ENCODE peak calls at places on chromosome 10, in eight cellular contexts. R is pancreas, J is NB4, L is AG09309, Y is upper lobe of right lung, E is HCT116, X is body of pancreas, A is GM12865. B is an unnamed sample.

GRCh38 chr10:132404169-132404880 is 7.3 kb downstream of the PWWP2B start:
- DNase-seq in R (peak), J (no peak), L (no peak), Y (peak), E (no peak), X (peak), A (no peak), B (no peak)

GRCh38 chr10:4549254-4549653 is 276.8 kb upstream of the AKR1E2 start:
- DNase-seq in R (no peak), J (no peak), L (no peak), Y (no peak), E (no peak), X (no peak), A (no peak), B (no peak)

GRCh38 chr10:78640981-78641646 is 427.7 kb upstream of the ZMIZ1 start:
- DNase-seq in R (no peak), J (peak), L (no peak), Y (no peak), E (no peak), X (no peak), A (no peak), B (no peak)

GRCh38 chr10:78489034-78489433 is 455.4 kb downstream of the RPS24 start:
- DNase-seq in R (no peak), J (no peak), L (no peak), Y (no peak), E (no peak), X (no peak), A (no peak), B (no peak)

GRCh38 chr10:85667638-85668233 is 698.9 kb downstream of the GRID1 start:
- DNase-seq in R (no peak), J (no peak), L (no peak), Y (no peak), E (no peak), X (no peak), A (no peak), B (no peak)

GRCh38 chr10:24706479-24707118 is 17.1 kb downstream of the ARHGAP21 start:
- DNase-seq in R (no peak), J (peak), L (peak), Y (no peak), E (no peak), X (peak), A (no peak), B (peak)

GRCh38 chr10:1230592-1231275 is 174.5 kb downstream of the WDR37 start:
- DNase-seq in R (no peak), J (no peak), L (no peak), Y (no peak), E (no peak), X (no peak), A (no peak), B (no peak)

GRCh38 chr10:92268763-92269162 is 22.1 kb downstream of the CPEB3 start:
- DNase-seq in R (no peak), J (peak), L (no peak), Y (no peak), E (no peak), X (no peak), A (peak), B (no peak)

GRCh38 chr10:118108194-118109026 is 61.7 kb upstream of the RAB11FIP2 start:
- DNase-seq in R (no peak), J (no peak), L (no peak), Y (no peak), E (no peak), X (no peak), A (no peak), B (no peak)

GRCh38 chr10:73887038-73888015 is 13.0 kb upstream of the CAMK2G start:
- DNase-seq in R (peak), J (no peak), L (peak), Y (peak), E (peak), X (peak), A (no peak), B (peak)

GRCh38 chr10:89204621-89205020 is 2.5 kb downstream of the CH25H start:
- DNase-seq in R (no peak), J (no peak), L (no peak), Y (no peak), E (no peak), X (no peak), A (no peak), B (no peak)

GRCh38 chr10:124329941-124330340 is 88.8 kb downstream of the OAT start:
- DNase-seq in R (no peak), J (no peak), L (no peak), Y (no peak), E (no peak), X (no peak), A (no peak), B (no peak)

GRCh38 chr10:96133135-96133534 is 3.0 kb downstream of the ZNF518A start:
- DNase-seq in R (no peak), J (no peak), L (no peak), Y (no peak), E (no peak), X (no peak), A (no peak), B (no peak)

GRCh38 chr10:96125142-96125515 is 5.0 kb upstream of the ZNF518A start:
- DNase-seq in R (no peak), J (peak), L (no peak), Y (no peak), E (no peak), X (no peak), A (no peak), B (no peak)

GRCh38 chr10:96130326-96130758 is 245 bp downstream of the ZNF518A start:
- DNase-seq in R (peak), J (peak), L (no peak), Y (peak), E (no peak), X (peak), A (peak), B (no peak)

GRCh38 chr10:96124230-96125141 is 5.6 kb upstream of the ZNF518A start:
- DNase-seq in R (peak), J (peak), L (no peak), Y (peak), E (peak), X (peak), A (no peak), B (no peak)

DNA sequence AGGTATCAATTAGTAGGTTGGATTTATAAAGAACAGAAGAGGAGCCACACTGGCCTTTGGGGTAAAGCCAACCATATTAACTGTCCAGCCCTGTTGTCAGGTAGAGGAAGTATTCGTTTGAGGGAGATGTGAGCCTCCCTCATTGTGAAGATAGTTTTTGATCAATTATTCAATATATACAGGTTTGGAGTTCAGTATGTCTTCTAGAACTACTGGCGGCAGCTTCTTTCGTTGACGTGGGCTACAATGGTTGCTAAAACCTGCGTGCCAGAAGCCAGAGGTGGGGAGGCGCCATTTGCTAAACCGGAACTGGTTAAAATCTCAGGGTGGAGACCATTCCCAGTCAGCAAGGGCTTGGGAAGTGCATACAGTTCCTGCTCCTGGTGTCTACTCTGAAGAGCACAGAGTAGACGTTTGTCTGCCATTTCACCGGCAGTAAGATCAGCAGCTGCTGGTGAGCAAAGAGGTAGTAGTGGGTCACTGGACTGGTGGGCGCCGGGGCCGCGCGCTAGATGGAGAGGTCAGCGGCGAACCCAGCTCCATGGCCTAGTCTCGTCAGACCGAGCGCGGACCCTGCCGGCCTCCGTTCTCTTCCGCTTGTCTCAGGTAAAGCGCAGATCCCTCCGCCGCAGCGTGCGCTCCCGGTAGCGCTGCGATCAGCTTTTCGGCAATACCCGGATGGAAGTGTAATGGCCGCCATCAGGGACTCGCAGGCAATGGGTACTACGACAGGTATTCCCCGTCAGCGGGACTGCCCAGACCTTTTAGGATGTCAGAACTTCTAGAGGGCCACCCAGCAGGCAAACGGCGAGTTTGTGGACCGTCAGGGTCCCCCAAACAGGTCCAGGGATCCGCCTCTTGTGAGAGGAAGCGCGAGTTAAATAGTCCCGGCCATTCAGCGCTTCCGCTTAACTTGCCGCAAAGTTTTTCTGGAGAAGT is at the start of gene ZNF518A:
- DNase-seq in R (peak), J (peak), L (peak), Y (peak), E (peak), X (peak), A (peak), B (peak)
- TF ChIP-seq CTCF in R (no peak), J (no peak), L (no peak), Y (no peak), E (no peak), X (no peak), A (no peak), B (no peak)

GRCh38 chr10:75379817-75380216 is 21.7 kb downstream of the ZNF503 start:
- DNase-seq in R (no peak), J (no peak), L (no peak), Y (no peak), E (no peak), X (no peak), A (no peak), B (no peak)
- H3K4me3 ChIP-seq in R (no peak), J (no peak), L (no peak), Y (no peak), E (no peak), X (no peak), A (no peak), B (no peak)

DNA sequence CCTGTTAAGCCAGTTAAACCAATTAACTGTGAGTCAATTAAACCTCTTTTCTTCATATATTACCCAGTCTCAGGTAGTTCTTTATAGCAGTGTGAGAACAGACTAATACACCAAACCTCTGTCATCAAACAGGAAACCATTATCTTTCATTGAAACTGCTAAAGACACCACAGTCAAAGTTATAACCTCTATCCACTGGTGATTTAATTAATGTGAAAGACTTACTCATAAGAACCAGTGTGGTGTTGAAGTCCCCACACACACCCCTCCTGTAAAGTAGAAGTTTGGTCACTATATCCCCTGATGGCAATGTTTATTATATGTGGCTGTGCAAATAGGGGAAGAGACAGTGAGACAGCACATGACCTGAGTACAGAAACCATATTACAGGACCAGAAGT is 228.1 kb downstream of the NEBL start:
- DNase-seq in R (no peak), J (no peak), L (no peak), Y (no peak), E (no peak), X (no peak), A (no peak), B (no peak)
- TF ChIP-seq CTCF in R (no peak), J (no peak), L (no peak), Y (no peak), E (no peak), X (no peak), A (no peak), B (no peak)

GRCh38 chr10:110408943-110409342 is 88.8 kb upstream of the DUSP5 start:
- DNase-seq in R (no peak), J (no peak), L (no peak), Y (no peak), E (no peak), X (no peak), A (no peak), B (no peak)

GRCh38 chr10:110409488-110409887 is 88.2 kb upstream of the DUSP5 start:
- DNase-seq in R (no peak), J (no peak), L (no peak), Y (no peak), E (no peak), X (no peak), A (no peak), B (no peak)

GRCh38 chr10:110409926-110410325 is 87.8 kb upstream of the DUSP5 start:
- DNase-seq in R (no peak), J (no peak), L (no peak), Y (no peak), E (no peak), X (no peak), A (peak), B (no peak)

GRCh38 chr10:110407301-110408170 is 90.2 kb upstream of the DUSP5 start:
- DNase-seq in R (no peak), J (no peak), L (no peak), Y (no peak), E (no peak), X (no peak), A (no peak), B (no peak)

DNA sequence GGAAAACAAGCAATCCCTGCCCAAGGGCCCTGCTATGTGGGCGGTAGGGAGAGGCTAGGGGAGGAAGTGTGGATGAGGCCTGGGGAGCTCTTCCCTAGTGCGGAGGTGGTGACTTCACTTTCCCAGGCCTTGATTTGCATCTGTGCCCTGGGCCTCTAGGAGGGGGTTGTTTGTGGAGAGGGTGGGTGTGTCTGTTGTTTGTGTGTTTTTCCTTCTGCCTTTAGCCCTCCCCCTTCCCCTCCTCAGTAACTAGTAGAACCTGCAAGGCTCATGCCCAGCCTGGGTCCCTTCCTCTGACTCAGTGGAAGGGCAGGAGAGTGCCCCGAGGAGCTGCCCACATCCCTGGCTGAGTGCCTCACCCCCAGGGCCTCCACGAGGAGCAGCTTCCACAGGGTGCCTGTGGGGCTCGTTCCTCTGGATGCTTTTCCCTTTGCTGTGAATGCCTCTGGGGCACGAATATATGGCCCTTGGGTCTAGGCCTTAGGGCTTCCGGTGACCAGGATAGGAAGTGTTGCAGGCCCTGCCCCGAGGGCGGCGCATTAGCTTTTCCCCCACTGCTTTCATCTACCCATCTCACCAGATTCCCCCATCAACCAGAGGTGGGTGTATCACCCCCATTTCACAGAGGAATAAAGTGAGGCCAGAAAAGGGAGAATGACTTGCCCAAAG is 89.4 kb upstream of the DUSP5 start:
- DNase-seq in R (no peak), J (no peak), L (no peak), Y (no peak), E (no peak), X (no peak), A (peak), B (no peak)
- H3K4me3 ChIP-seq in R (no peak), J (no peak), L (no peak), Y (no peak), E (no peak), X (no peak), A (no peak), B (no peak)

GRCh38 chr10:106271237-106271636 is 893.3 kb downstream of the SORCS1 start:
- DNase-seq in R (no peak), J (no peak), L (no peak), Y (no peak), E (no peak), X (no peak), A (no peak), B (no peak)
- TF ChIP-seq CTCF in R (no peak), J (peak), L (no peak), Y (no peak), E (no peak), X (no peak), A (no peak), B (no peak)

GRCh38 chr10:44961931-44962750 is 2.5 kb downstream of the RASSF4 start:
- DNase-seq in R (no peak), J (no peak), L (no peak), Y (no peak), E (no peak), X (no peak), A (no peak), B (no peak)
- H3K4me3 ChIP-seq in R (no peak), J (peak), L (no peak), Y (no peak), E (no peak), X (no peak), A (peak), B (no peak)

DNA sequence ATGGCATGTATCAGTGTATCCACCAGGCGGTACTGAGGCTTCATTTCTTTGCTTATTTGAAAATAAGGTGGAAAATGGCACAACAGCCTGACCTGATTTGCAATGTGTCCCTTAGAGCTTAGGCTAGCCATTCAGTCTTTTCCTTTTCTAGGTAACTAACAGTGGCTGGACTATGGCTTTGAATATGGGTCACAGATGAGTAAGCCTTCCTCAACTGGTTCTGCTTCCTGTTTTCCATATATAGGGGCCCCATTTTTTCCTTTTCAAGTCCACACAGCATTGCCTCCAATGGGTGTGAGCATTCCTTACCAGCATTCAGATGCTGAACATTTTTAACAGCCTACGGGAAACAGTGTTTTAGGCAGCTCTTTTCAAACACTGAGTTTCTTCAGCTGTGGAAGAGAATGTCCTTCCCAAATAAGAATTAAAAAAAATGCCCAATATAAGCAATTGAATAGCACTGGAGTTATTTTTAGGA is 3.9 kb upstream of the ITGB1 start:
- DNase-seq in R (no peak), J (peak), L (peak), Y (no peak), E (peak), X (no peak), A (no peak), B (no peak)
- TF ChIP-seq CTCF in R (no peak), J (no peak), L (peak), Y (no peak), E (no peak), X (no peak), A (no peak), B (no peak)